ENCODE peak calls at places on chromosomes 2 and 18, in nine cellular contexts. D is hypothalamus; G is activated T-cell treated with anti-CD3 and anti-CD28 coated beads, Interleukin-2, amount 50 U/mL, for 72 hours; W is brain microvascular endothelial cell; T is choroid plexus epithelial cell; A is T-helper 1 cell; K is heart right ventricle; N is adrenal gland; C is neural progenitor cell. V is an unnamed sample.

GRCh38 chr18:35585608-35586007 is 4.1 kb downstream of the GALNT1 start:
- DNase-seq in D (no peak), G (no peak), W (no peak), T (no peak), A (no peak), K (no peak), N (no peak), C (no peak), V (no peak)

GRCh38 chr18:33579147-33579867 is 1.3 kb downstream of the ASXL3 start:
- DNase-seq in D (no peak), G (no peak), W (no peak), T (no peak), A (no peak), K (no peak), N (no peak), C (peak; percentile 67), V (no peak)

GRCh38 chr2:119756837-119757236 is 2.9 kb upstream of the PTPN4 start:
- DNase-seq in D (peak; percentile 39), G (peak; percentile 58), W (peak; percentile 78), T (peak; percentile 81), A (no peak), K (peak; percentile 56), N (peak; percentile 90), C (no peak), V (peak; percentile 37)

GRCh38 chr2:43183743-43184142 is 42.7 kb downstream of the ZFP36L2 start:
- DNase-seq in D (no peak), G (no peak), W (no peak), T (no peak), A (no peak), K (no peak), N (no peak), C (no peak), V (no peak)

GRCh38 chr2:144513388-144514100 is 6.4 kb downstream of the ZEB2 start:
- DNase-seq in D (peak; percentile 35), G (no peak), W (peak; percentile 92), T (peak; percentile 78), A (no peak), K (peak; percentile 25), N (peak; percentile 73), C (peak; percentile 53), V (no peak)

GRCh38 chr2:123717616-123718279 is 307.3 kb upstream of the CNTNAP5 start:
- DNase-seq in D (no peak), G (no peak), W (no peak), T (no peak), A (no peak), K (no peak), N (no peak), C (no peak), V (no peak)

GRCh38 chr2:128413718-128414341 is 95.2 kb upstream of the HS6ST1 start:
- DNase-seq in D (no peak), G (no peak), W (no peak), T (no peak), A (no peak), K (no peak), N (peak; percentile 40), C (no peak), V (no peak)

GRCh38 chr18:57141208-57142129 is 5.4 kb upstream of the BOD1L2 start:
- DNase-seq in D (no peak), G (no peak), W (no peak), T (no peak), A (no peak), K (no peak), N (no peak), C (no peak), V (no peak)

GRCh38 chr2:71849603-71850305 is 297.9 kb downstream of the CYP26B1 start:
- DNase-seq in D (no peak), G (no peak), W (no peak), T (no peak), A (no peak), K (no peak), N (no peak), C (no peak), V (no peak)

GRCh38 chr2:239911630-239912071 is 113.5 kb downstream of the NDUFA10 start:
- DNase-seq in D (no peak), G (no peak), W (no peak), T (no peak), A (no peak), K (no peak), N (peak; percentile 44), C (no peak), V (no peak)

GRCh38 chr2:129087133-129087813 is 768.6 kb upstream of the HS6ST1 start:
- DNase-seq in D (no peak), G (no peak), W (no peak), T (peak; percentile 16), A (no peak), K (no peak), N (no peak), C (no peak), V (peak; percentile 4)

GRCh38 chr2:47554311-47554905 is 151.5 kb downstream of the MSH2 start:
- DNase-seq in D (no peak), G (no peak), W (no peak), T (no peak), A (no peak), K (no peak), N (no peak), C (no peak), V (no peak)

GRCh38 chr2:198657520-198658121 is 800.1 kb downstream of the SATB2 start:
- DNase-seq in D (no peak), G (peak; percentile 0), W (peak; percentile 27), T (peak; percentile 19), A (no peak), K (no peak), N (no peak), C (peak; percentile 63), V (no peak)

GRCh38 chr2:168699834-168700417 is 102.5 kb upstream of the NOSTRIN start:
- DNase-seq in D (peak; percentile 2), G (no peak), W (peak; percentile 58), T (peak; percentile 96), A (no peak), K (peak; percentile 79), N (peak; percentile 95), C (no peak), V (no peak)

GRCh38 chr18:8478166-8478967 is 130.9 kb upstream of the RAB12 start:
- DNase-seq in D (no peak), G (peak; percentile 62), W (peak; percentile 36), T (peak; percentile 71), A (no peak), K (peak; percentile 64), N (peak; percentile 52), C (peak; percentile 82), V (no peak)

GRCh38 chr18:45688834-45689233 is 35.1 kb upstream of the SLC14A1 start:
- DNase-seq in D (no peak), G (peak; percentile 81), W (peak; percentile 40), T (peak; percentile 60), A (no peak), K (no peak), N (no peak), C (no peak), V (no peak)

GRCh38 chr2:25879133-25879730 is 945 bp upstream of the ASXL2 start:
- DNase-seq in D (no peak), G (no peak), W (peak; percentile 55), T (peak; percentile 73), A (no peak), K (no peak), N (no peak), C (no peak), V (no peak)